ENCODE peak calls at places on chromosomes 1 and 21, in ten cellular contexts. C is NCI-H1105 treated with DMSO at 0.1 percent for 48 hours; Q is NCI-H69; T is T-helper 2 cell; R is left ventricle myocardium inferior; J is activated T-helper 1 cell treated with Interleukin-2 at 50 U/mL for 16 hours; F is head of caudate nucleus; H is stimulated activated CD8-positive, alpha-beta memory T cell treated with anti-CD3 and anti-CD28 coated beads, Interleukin-15, amount 100 ng/mL, for 4 hours; Y is NCI-H2081; A is B cell. U is an unnamed sample.

GRCh38 chr1:92484171-92484471 is 2.6 kb downstream of the GFI1 start:
- DNase-seq in H (no peak), R (no peak), A (no peak), F (no peak), Y (no peak), J (no peak), C (no peak), Q (no peak), T (no peak), U (no peak)

GRCh38 chr1:203215573-203215972 is 13.9 kb downstream of the CHIT1 start:
- DNase-seq in Q (peak), F (no peak), H (no peak), Y (no peak), J (no peak), A (no peak), T (no peak), R (no peak), C (peak), U (no peak)

GRCh38 chr1:43847882-43848281 is 85.7 kb upstream of the ARTN start:
- DNase-seq in H (no peak), C (no peak), T (no peak), F (no peak), J (no peak), R (no peak), Q (no peak), A (no peak), Y (no peak), U (no peak)

GRCh38 chr1:192573499-192573898 is 2.1 kb upstream of the RGS1 start:
- DNase-seq in Y (no peak), J (no peak), C (no peak), H (no peak), R (no peak), Q (no peak), T (no peak), F (no peak), A (peak), U (no peak)

GRCh38 chr21:42277593-42277992 is 37.6 kb downstream of the TFF3 start:
- DNase-seq in C (no peak), Q (no peak), H (no peak), T (no peak), A (no peak), J (no peak), F (no peak), Y (no peak), R (no peak), U (no peak)

GRCh38 chr1:235015291-235015990 is 113.2 kb downstream of the TOMM20 start:
- DNase-seq in A (peak), Q (no peak), R (no peak), T (no peak), H (no peak), F (no peak), Y (no peak), J (no peak), C (no peak), U (no peak)

GRCh38 chr1:209150114-209150513 is 433.4 kb upstream of the CAMK1G start:
- DNase-seq in A (no peak), H (no peak), F (no peak), Y (no peak), J (no peak), R (no peak), C (no peak), T (no peak), Q (no peak), U (peak)

GRCh38 chr1:53348491-53349368 is 20.9 kb upstream of the LRP8 start:
- DNase-seq in Y (no peak), F (no peak), J (no peak), R (no peak), Q (peak), A (no peak), T (no peak), H (no peak), C (no peak), U (no peak)

GRCh38 chr1:222792744-222793143 is 22.1 kb upstream of the DISP1 start:
- DNase-seq in C (peak), F (no peak), Q (peak), A (peak), R (no peak), Y (peak), T (no peak), J (no peak), H (no peak), U (peak)

GRCh38 chr1:169060010-169060722 is 46.3 kb upstream of the ATP1B1 start:
- DNase-seq in Y (no peak), Q (peak), A (no peak), H (no peak), T (no peak), J (no peak), C (no peak), R (no peak), F (no peak), U (no peak)

GRCh38 chr1:246748867-246749266 is 24.7 kb downstream of the SCCPDH start:
- DNase-seq in Y (no peak), Q (no peak), H (no peak), A (no peak), C (no peak), R (no peak), F (no peak), T (no peak), J (no peak), U (no peak)

GRCh38 chr1:3003039-3003940 is 18.0 kb upstream of the ACTRT2 start:
- DNase-seq in Y (no peak), T (no peak), Q (no peak), A (no peak), C (no peak), J (no peak), F (no peak), H (no peak), R (no peak), U (peak)

GRCh38 chr1:86703696-86704455 is 500 bp upstream of the SH3GLB1 start:
- DNase-seq in F (peak), C (peak), Y (peak), R (no peak), Q (peak), A (no peak), J (peak), H (no peak), T (peak), U (peak)

GRCh38 chr1:8875216-8875861 is 3.1 kb downstream of the ENO1 start:
- DNase-seq in H (no peak), Q (no peak), A (no peak), T (no peak), R (no peak), C (no peak), J (no peak), F (peak), Y (peak), U (no peak)

GRCh38 chr1:234659538-234659937 is 49.6 kb upstream of the IRF2BP2 start:
- DNase-seq in Y (no peak), F (no peak), H (no peak), A (no peak), Q (no peak), C (no peak), R (no peak), T (no peak), J (no peak), U (no peak)